ENCODE peak calls at places on chromosome 20, in four cellular contexts. I, Q, U and V are unnamed samples.

GRCh38 chr20:36483919-36484808 is 57.2 kb upstream of the MYL9 start:
- DNase-seq in I (no peak), Q (peak), U (no peak), V (no peak)

GRCh38 chr20:23393999-23394775 is 27.1 kb downstream of the NAPB start:
- DNase-seq in I (no peak), Q (no peak), U (no peak), V (peak)

GRCh38 chr20:57391439-57392129 is 388 bp downstream of the RBM38 start:
- DNase-seq in I (peak), Q (no peak), U (no peak), V (no peak)

GRCh38 chr20:15012551-15012950 is 675.1 kb upstream of the FLRT3 start:
- DNase-seq in I (peak), Q (no peak), U (no peak), V (no peak)

GRCh38 chr20:58592076-58592695 is 58.9 kb upstream of the STX16 start:
- DNase-seq in I (no peak), Q (no peak), U (no peak), V (no peak)

GRCh38 chr20:63218701-63219446 is 2.9 kb upstream of the YTHDF1 start:
- DNase-seq in I (no peak), Q (no peak), U (no peak), V (no peak)

GRCh38 chr20:63134201-63134612 is 81.7 kb downstream of the YTHDF1 start:
- DNase-seq in I (no peak), Q (no peak), U (no peak), V (no peak)

GRCh38 chr20:38127011-38127621 is 38.0 kb downstream of the TGM2 start:
- DNase-seq in I (no peak), Q (peak), U (peak), V (no peak)

GRCh38 chr20:21527908-21528307 is 14.0 kb upstream of the NKX2-2 start:
- DNase-seq in I (no peak), Q (no peak), U (no peak), V (no peak)

GRCh38 chr20:15789083-15789482 is 784.2 kb downstream of the KIF16B start:
- DNase-seq in I (no peak), Q (no peak), U (no peak), V (no peak)

GRCh38 chr20:62739581-62740285 is 31.1 kb downstream of the NTSR1 start:
- DNase-seq in I (no peak), Q (peak), U (no peak), V (no peak)

GRCh38 chr20:41316602-41317535 is 662 bp downstream of the ZHX3 start:
- DNase-seq in I (peak), Q (peak), U (peak), V (peak)

GRCh38 chr20:1327241-1327653 is 1.7 kb downstream of the SDCBP2 start:
- DNase-seq in I (peak), Q (peak), U (peak), V (no peak)

GRCh38 chr20:36093025-36093803 is 61.3 kb upstream of the EPB41L1 start:
- DNase-seq in I (peak), Q (peak), U (peak), V (peak)

GRCh38 chr20:24833592-24833991 is 115.5 kb upstream of the CST7 start:
- DNase-seq in I (no peak), Q (no peak), U (no peak), V (no peak)

GRCh38 chr20:22453244-22454080 is 130.9 kb downstream of the FOXA2 start:
- DNase-seq in I (no peak), Q (no peak), U (no peak), V (no peak)

GRCh38 chr20:54668271-54669053 is 193.1 kb downstream of the DOK5 start:
- DNase-seq in I (no peak), Q (no peak), U (no peak), V (no peak)

GRCh38 chr20:53865905-53866786 is 204.2 kb downstream of the BCAS1 start:
- DNase-seq in I (peak), Q (peak), U (peak), V (no peak)

GRCh38 chr20:62776692-62777527 is 19.4 kb upstream of the MRGBP start:
- DNase-seq in I (no peak), Q (no peak), U (no peak), V (no peak)